ENCODE peak calls at places on chromosomes 1 and 21, in seven cellular contexts. G is stomach, C is endothelial cell, N is left ventricle myocardium inferior, A is H9, I is H1, O is heart right ventricle. Z is an unnamed sample.

GRCh38 chr1:202848191-202848542 is 37.4 kb downstream of the PCAT6 start:
- DNase-seq in C (no peak), I (no peak), O (no peak), N (no peak), A (no peak), G (no peak), Z (no peak)

GRCh38 chr1:160752926-160753325 is 13.9 kb downstream of the SLAMF7 start:
- DNase-seq in O (no peak), N (no peak), G (no peak), I (no peak), C (no peak), A (no peak), Z (no peak)

GRCh38 chr1:177915641-177916040 is 54.2 kb downstream of the SEC16B start:
- DNase-seq in I (no peak), A (no peak), O (no peak), G (no peak), N (no peak), C (no peak), Z (no peak)

GRCh38 chr1:247840819-247841218 is 877 bp downstream of the OR11L1 start:
- DNase-seq in N (no peak), O (no peak), G (no peak), I (no peak), A (no peak), C (no peak), Z (no peak)

GRCh38 chr1:226126824-226127591 is 59.5 kb downstream of the ACBD3 start:
- DNase-seq in N (no peak), G (no peak), A (no peak), C (no peak), O (no peak), I (no peak), Z (no peak)

GRCh38 chr1:6459850-6460265 is 6.1 kb downstream of the TNFRSF25 start:
- DNase-seq in C (no peak), A (peak; percentile 72), O (no peak), N (no peak), G (no peak), I (no peak), Z (no peak)

GRCh38 chr1:64292399-64292798 is 89.0 kb downstream of the UBE2U start:
- DNase-seq in N (no peak), A (no peak), O (no peak), I (no peak), C (no peak), G (no peak), Z (no peak)

GRCh38 chr1:203590559-203590958 is 36.1 kb upstream of the ATP2B4 start:
- DNase-seq in A (no peak), C (no peak), N (no peak), O (no peak), I (no peak), G (no peak), Z (no peak)

GRCh38 chr1:241551759-241552638 is 19.8 kb downstream of the KMO start:
- DNase-seq in G (no peak), I (no peak), C (no peak), N (peak; percentile 15), A (no peak), O (peak; percentile 17), Z (no peak)

GRCh38 chr21:35254006-35254751 is 205.1 kb upstream of the RUNX1 start:
- DNase-seq in C (no peak), O (no peak), G (no peak), A (no peak), N (no peak), I (no peak), Z (no peak)

GRCh38 chr1:53359225-53359933 is 31.5 kb upstream of the LRP8 start:
- DNase-seq in I (peak; percentile 24), G (peak; percentile 2), A (peak; percentile 17), N (no peak), O (no peak), C (no peak), Z (no peak)

GRCh38 chr1:147211577-147211976 is 13.6 kb downstream of the FMO5 start:
- DNase-seq in O (no peak), C (no peak), A (no peak), N (no peak), G (no peak), I (no peak), Z (no peak)

GRCh38 chr1:147215540-147215916 is 9.6 kb downstream of the FMO5 start:
- DNase-seq in I (no peak), N (no peak), O (no peak), A (no peak), G (no peak), C (no peak), Z (no peak)

GRCh38 chr1:147213271-147213670 is 11.9 kb downstream of the FMO5 start:
- DNase-seq in C (no peak), N (no peak), I (no peak), O (no peak), A (no peak), G (no peak), Z (no peak)

GRCh38 chr1:147217142-147217541 is 8.0 kb downstream of the FMO5 start:
- DNase-seq in A (no peak), O (no peak), C (no peak), G (no peak), I (no peak), N (no peak), Z (no peak)

DNA sequence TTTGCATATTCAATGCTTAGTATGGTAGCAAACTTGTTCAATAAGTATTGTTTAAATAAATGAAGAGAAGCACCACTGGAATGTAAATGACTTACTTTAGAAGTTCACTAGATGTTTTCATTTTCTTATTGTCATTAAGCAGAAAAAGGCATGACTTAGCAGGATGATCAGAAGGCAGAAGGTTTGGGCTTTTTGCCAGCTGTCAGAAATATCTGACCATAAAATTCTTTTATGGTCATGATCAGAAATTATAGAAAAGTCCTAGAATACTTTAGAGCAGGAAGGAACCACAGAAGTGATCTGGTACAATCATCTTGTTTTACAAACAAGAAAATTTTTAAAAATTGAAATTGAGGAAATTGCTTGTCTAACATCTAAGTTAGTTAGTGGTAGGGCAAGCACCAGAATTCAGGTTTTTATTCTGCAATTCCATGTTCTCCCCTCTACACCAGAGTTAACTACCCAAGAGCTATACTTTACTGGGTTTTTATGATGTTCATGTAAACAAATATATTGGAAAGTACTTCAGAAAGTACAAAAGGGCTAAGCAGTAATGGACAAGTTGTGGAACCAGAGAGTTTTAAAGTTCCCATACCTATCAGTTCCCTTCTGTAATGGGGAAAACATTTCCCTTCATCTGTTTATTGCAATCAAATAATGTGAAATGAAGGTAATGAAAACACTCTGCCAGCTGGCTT is 10.1 kb downstream of the FMO5 start:
- DNase-seq in I (no peak), N (no peak), A (no peak), O (no peak), G (no peak), C (no peak), Z (no peak)
- TF ChIP-seq CTCF in I (no peak), N (no peak), A (no peak), O (no peak), G (no peak), C (no peak), Z (no peak)

GRCh38 chr21:44996983-44997936 is 57.4 kb downstream of the SLX9 start:
- DNase-seq in N (no peak), A (no peak), I (no peak), G (no peak), O (no peak), C (no peak), Z (no peak)

GRCh38 chr21:44994581-44995171 is 54.8 kb downstream of the SLX9 start:
- DNase-seq in N (no peak), C (no peak), I (no peak), O (no peak), G (no peak), A (no peak), Z (no peak)

GRCh38 chr21:44996501-44996921 is 56.7 kb downstream of the SLX9 start:
- DNase-seq in I (no peak), A (no peak), O (no peak), G (no peak), N (no peak), C (no peak), Z (no peak)

GRCh38 chr21:44995257-44995941 is 55.6 kb downstream of the SLX9 start:
- DNase-seq in I (no peak), A (no peak), O (no peak), G (no peak), N (no peak), C (no peak), Z (no peak)

DNA sequence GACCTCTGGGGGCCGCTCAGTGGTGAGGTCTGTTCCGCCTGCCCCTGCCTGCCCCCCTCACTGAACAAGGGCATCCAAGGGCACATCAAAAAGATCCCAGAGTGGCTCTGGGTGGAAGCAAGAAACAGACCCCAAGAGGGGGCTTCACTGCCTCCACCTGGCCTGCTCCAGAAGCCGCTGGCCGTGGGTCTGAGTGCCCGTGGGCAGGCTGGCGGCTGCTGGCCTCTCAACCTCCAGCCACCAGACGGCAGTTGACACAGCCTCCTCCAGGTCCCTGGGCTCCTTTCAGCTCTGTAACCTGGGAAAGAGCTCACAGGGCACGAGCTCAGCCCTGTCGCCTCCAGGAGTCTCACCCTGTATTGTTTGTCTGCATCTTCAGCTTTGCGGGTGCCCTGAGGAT is 56.3 kb downstream of the SLX9 start:
- DNase-seq in O (no peak), C (no peak), I (no peak), G (no peak), N (no peak), A (no peak), Z (no peak)
- TF ChIP-seq CTCF in O (no peak), C (no peak), I (no peak), G (no peak), N (no peak), A (no peak), Z (no peak)

GRCh38 chr1:9293241-9293511 is 482 bp downstream of the SPSB1 start:
- DNase-seq in O (no peak), N (no peak), G (no peak), I (no peak), C (no peak), A (no peak), Z (no peak)

GRCh38 chr1:9291914-9292360 is 757 bp upstream of the SPSB1 start:
- DNase-seq in G (peak; percentile 75), C (no peak), I (no peak), O (peak; percentile 54), N (peak; percentile 65), A (no peak), Z (no peak)

GRCh38 chr1:9293512-9294439 is 1.1 kb downstream of the SPSB1 start:
- DNase-seq in C (no peak), O (no peak), G (peak; percentile 33), N (peak; percentile 37), A (no peak), I (peak; percentile 67), Z (peak; percentile 53)

GRCh38 chr1:9294440-9294773 is 1.7 kb downstream of the SPSB1 start:
- DNase-seq in I (no peak), C (no peak), N (no peak), G (no peak), A (no peak), O (peak; percentile 26), Z (no peak)

GRCh38 chr1:9292361-9293240 is at the start of gene SPSB1:
- DNase-seq in I (peak; percentile 66), G (peak; percentile 84), N (peak; percentile 67), A (peak; percentile 73), O (peak; percentile 74), C (peak; percentile 69), Z (peak; percentile 75)
- TF ChIP-seq CTCF in I (no peak), G (no peak), N (peak; percentile 19), A (no peak), O (peak; percentile 14), C (no peak), Z (no peak)

DNA sequence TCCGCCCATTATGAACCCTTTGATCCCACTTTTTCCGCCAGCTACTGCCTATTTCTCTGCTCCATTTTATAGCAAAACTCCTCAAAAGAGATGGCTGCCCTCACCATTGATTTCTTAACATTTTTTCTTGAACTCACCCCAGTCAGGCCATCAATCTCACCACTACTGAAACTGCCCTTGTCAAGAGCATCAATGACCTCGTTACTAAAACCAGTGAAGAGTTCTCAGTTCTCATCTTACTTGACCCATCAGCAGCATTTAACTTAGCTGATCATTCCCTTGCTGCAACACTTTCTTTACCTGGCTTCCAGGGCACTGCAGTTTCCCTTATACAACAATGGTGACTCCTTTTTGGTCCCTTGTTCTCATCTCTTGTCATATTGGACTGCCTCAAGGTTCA is 35.2 kb upstream of the FASLG start:
- DNase-seq in A (no peak), O (no peak), C (no peak), G (no peak), I (no peak), N (no peak), Z (no peak)
- TF ChIP-seq CTCF in A (no peak), O (no peak), C (no peak), G (no peak), I (no peak), N (no peak), Z (no peak)

Z was measured in nephron progenitor cell.